ENCODE peak calls at places on chromosome 20, in seven cellular contexts. C is cardiac muscle cell, X is fibroblast of lung, Y is cardiac fibroblast, P is left ventricle myocardium inferior, R is astrocyte, Z is RWPE1. D is an unnamed sample.

GRCh38 chr20:44187763-44188709 is 1.0 kb upstream of the JPH2 start:
- DNase-seq in Z (no peak), X (peak), P (no peak), C (peak), Y (no peak), R (no peak), D (no peak)

GRCh38 chr20:57698191-57698866 is 11.5 kb downstream of the PMEPA1 start:
- DNase-seq in R (peak), X (peak), C (peak), Y (peak), P (no peak), Z (peak), D (peak)

GRCh38 chr20:11686900-11687543 is 230.7 kb upstream of the BTBD3 start:
- DNase-seq in Z (no peak), P (peak), X (peak), C (peak), Y (peak), R (peak), D (peak)

GRCh38 chr20:32521780-32522524 is 63.2 kb downstream of the NOL4L start:
- DNase-seq in C (peak), Z (peak), Y (peak), X (peak), P (peak), R (no peak), D (peak)

GRCh38 chr20:31817461-31817860 is 1.7 kb upstream of the MYLK2 start:
- DNase-seq in Z (no peak), R (no peak), P (no peak), C (no peak), X (no peak), Y (no peak), D (no peak)

GRCh38 chr20:8432435-8433148 is 300.5 kb downstream of the PLCB1 start:
- DNase-seq in P (no peak), X (no peak), C (peak), Z (no peak), Y (no peak), R (no peak), D (no peak)

GRCh38 chr20:17419459-17419858 is 111.7 kb downstream of the BFSP1 start:
- DNase-seq in C (no peak), Z (no peak), P (no peak), R (no peak), Y (no peak), X (no peak), D (no peak)

GRCh38 chr20:63060057-63060991 is 53.6 kb upstream of the BHLHE23 start:
- DNase-seq in P (peak), R (peak), C (peak), Y (peak), X (peak), Z (peak), D (peak)

GRCh38 chr20:33733654-33734576 is 2.1 kb downstream of the ZNF341 start:
- DNase-seq in R (peak), X (peak), Y (peak), C (peak), Z (peak), P (peak), D (peak)

GRCh38 chr20:48718914-48719578 is 108.8 kb downstream of the PREX1 start:
- DNase-seq in R (no peak), P (no peak), X (no peak), Y (no peak), Z (no peak), C (no peak), D (no peak)

GRCh38 chr20:57577679-57578475 is 17.0 kb downstream of the PCK1 start:
- DNase-seq in P (no peak), Z (no peak), Y (no peak), C (no peak), R (no peak), X (no peak), D (no peak)

GRCh38 chr20:13251556-13251955 is 30.5 kb downstream of the ISM1 start:
- DNase-seq in C (no peak), P (no peak), X (no peak), Y (no peak), Z (no peak), R (no peak), D (no peak)

GRCh38 chr20:14720251-14720650 is 382.8 kb upstream of the FLRT3 start:
- DNase-seq in R (no peak), P (no peak), C (no peak), Y (no peak), Z (no peak), X (no peak), D (peak)

GRCh38 chr20:2167122-2167521 is 65.5 kb downstream of the STK35 start:
- DNase-seq in Z (no peak), Y (no peak), P (no peak), X (no peak), C (no peak), R (no peak), D (no peak)

GRCh38 chr20:53621482-53622246 is 28.0 kb upstream of the ZNF217 start:
- DNase-seq in C (peak), Y (peak), P (peak), X (peak), R (peak), Z (peak), D (peak)

GRCh38 chr20:35319206-35320197 is 27.3 kb upstream of the FAM83C start:
- DNase-seq in P (no peak), R (peak), X (peak), C (no peak), Z (peak), Y (no peak), D (peak)

GRCh38 chr20:38001173-38001875 is 31.9 kb downstream of the TTI1 start:
- DNase-seq in P (no peak), R (peak), C (peak), X (peak), Z (peak), Y (peak), D (peak)

GRCh38 chr20:20505554-20505953 is 137.7 kb downstream of the INSM1 start:
- DNase-seq in X (no peak), C (no peak), R (no peak), Y (no peak), Z (no peak), P (no peak), D (no peak)

GRCh38 chr20:42985628-42986027 is 204.1 kb downstream of the PTPRT start:
- DNase-seq in Z (no peak), P (no peak), R (no peak), X (no peak), Y (no peak), C (no peak), D (no peak)
- TF ChIP-seq CTCF in Z (no peak), P (no peak), R (no peak), X (no peak), Y (no peak), C (no peak), D (no peak)

DNA sequence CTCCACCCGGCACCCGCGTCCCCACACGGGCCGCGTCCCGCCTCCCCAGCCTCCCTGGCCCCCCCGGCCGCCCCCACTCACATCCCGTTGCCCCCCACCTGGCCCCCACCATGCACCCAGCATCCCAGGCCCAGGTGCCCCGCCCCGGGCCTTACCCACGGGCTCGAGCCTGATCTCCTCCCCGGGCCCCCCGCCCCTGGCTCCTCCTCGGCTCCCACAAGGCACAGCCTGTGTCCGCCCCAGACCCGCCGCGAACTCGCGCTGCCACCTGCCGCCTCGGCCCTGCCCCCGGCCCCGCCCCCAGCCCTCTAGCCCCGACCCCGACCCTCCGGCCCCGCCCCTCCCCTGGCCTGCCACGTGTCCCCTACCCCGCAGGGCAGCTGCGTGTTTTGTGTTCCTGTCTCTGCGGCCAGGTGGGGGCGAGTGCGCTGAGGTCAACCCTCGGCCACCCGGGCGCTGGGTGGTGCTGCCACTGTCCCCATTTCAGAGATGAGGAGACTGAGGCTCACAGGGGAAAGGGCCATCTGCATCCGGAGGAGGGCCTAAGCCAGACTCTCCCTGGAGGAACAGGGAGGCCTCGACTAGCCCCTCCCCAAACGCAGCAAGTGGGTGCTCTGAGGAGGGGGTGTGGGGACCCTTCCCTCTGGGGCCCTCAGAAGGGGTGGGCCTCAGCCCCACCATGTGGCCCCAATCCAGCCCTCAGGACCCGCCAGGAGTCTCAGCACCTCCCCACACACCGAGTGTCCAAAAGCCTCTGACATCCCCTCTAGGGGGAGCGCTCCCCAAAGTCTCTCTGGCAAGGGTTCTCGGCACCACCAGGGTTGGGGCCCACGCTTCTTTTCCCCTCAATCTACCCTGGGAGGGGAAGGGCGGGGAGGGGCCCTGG is 99.8 kb downstream of the TAF4 start:
- DNase-seq in X (no peak), Z (no peak), R (no peak), Y (no peak), P (no peak), C (no peak), D (no peak)
- TF ChIP-seq CTCF in X (no peak), Z (no peak), R (no peak), Y (no peak), P (no peak), C (no peak), D (no peak)

GRCh38 chr20:23362392-23363256 is 642 bp downstream of the GZF1 start:
- DNase-seq in R (peak), C (peak), X (peak), Y (peak), Z (no peak), P (peak), D (peak)
- TF ChIP-seq CTCF in R (no peak), C (no peak), X (no peak), Y (no peak), Z (no peak), P (no peak), D (no peak)

DNA sequence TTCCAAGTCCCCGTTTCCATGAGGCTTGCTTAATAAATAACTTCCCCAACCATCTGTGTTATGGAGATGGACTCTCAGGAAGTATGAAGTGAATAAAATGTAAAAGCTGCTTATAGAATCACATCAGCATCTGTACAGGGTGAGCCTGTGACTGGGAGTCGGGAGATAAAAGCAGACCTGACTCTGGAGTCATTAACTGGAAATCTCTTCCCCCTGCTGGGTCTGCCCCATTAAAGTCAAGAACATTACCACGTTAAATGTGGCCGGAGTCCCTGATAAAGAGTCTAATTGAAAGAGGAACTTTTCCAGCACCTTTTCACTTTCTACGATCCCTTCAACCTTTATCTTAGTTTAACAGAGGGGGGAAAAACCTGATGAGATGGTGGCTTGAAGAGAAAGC is 368.5 kb downstream of the DOK5 start:
- DNase-seq in Y (no peak), P (no peak), X (no peak), R (no peak), Z (no peak), C (no peak), D (no peak)
- TF ChIP-seq CTCF in Y (no peak), P (no peak), X (no peak), R (no peak), Z (no peak), C (no peak), D (no peak)

D was measured in fibroblast of pulmonary artery.